ENCODE peak calls at places on chromosomes 7 and 10, in seven cellular contexts. One of them, this sample, is unnamed.

GRCh38 chr7:64433590-64433989 is 119.8 kb downstream of the ZNF736 start:
- DNase-seq in esophagus squamous epithelium: no peak
- DNase-seq in stomach: no peak
- DNase-seq in right lobe of liver: no peak
- DNase-seq in ovary: no peak
- DNase-seq in sigmoid colon: no peak
- DNase-seq in testis: peak; percentile 41
- DNase-seq in this sample: no peak

GRCh38 chr10:103833731-103834365 is 21.5 kb downstream of the SH3PXD2A start:
- DNase-seq in esophagus squamous epithelium: no peak
- DNase-seq in stomach: no peak
- DNase-seq in right lobe of liver: peak; percentile 60
- DNase-seq in ovary: peak; percentile 59
- DNase-seq in sigmoid colon: peak; percentile 87
- DNase-seq in testis: peak; percentile 74
- DNase-seq in this sample: peak; percentile 63

GRCh38 chr7:31465285-31465684 is 48.6 kb upstream of the ITPRID1 start:
- DNase-seq in esophagus squamous epithelium: no peak
- DNase-seq in stomach: no peak
- DNase-seq in right lobe of liver: no peak
- DNase-seq in ovary: no peak
- DNase-seq in sigmoid colon: no peak
- DNase-seq in testis: no peak
- DNase-seq in this sample: no peak

GRCh38 chr7:106840342-106840741 is 24.7 kb upstream of the PIK3CG start:
- DNase-seq in esophagus squamous epithelium: no peak
- DNase-seq in stomach: no peak
- DNase-seq in right lobe of liver: no peak
- DNase-seq in ovary: no peak
- DNase-seq in sigmoid colon: no peak
- DNase-seq in testis: no peak
- DNase-seq in this sample: no peak

GRCh38 chr7:45181991-45182855 is 24.6 kb downstream of the RAMP3 start:
- DNase-seq in esophagus squamous epithelium: no peak
- DNase-seq in stomach: no peak
- DNase-seq in right lobe of liver: peak; percentile 36
- DNase-seq in ovary: no peak
- DNase-seq in sigmoid colon: peak; percentile 46
- DNase-seq in testis: no peak
- DNase-seq in this sample: peak; percentile 7

GRCh38 chr7:105776986-105777910 is 99.2 kb downstream of the ATXN7L1 start:
- DNase-seq in esophagus squamous epithelium: no peak
- DNase-seq in stomach: no peak
- DNase-seq in right lobe of liver: no peak
- DNase-seq in ovary: no peak
- DNase-seq in sigmoid colon: no peak
- DNase-seq in testis: no peak
- DNase-seq in this sample: no peak

GRCh38 chr10:58618158-58618676 is 105.5 kb downstream of the BICC1 start:
- DNase-seq in esophagus squamous epithelium: no peak
- DNase-seq in stomach: no peak
- DNase-seq in right lobe of liver: no peak
- DNase-seq in ovary: peak; percentile 18
- DNase-seq in sigmoid colon: no peak
- DNase-seq in testis: no peak
- DNase-seq in this sample: no peak

GRCh38 chr7:137169282-137169698 is 174.2 kb downstream of the PTN start:
- DNase-seq in esophagus squamous epithelium: no peak
- DNase-seq in stomach: peak; percentile 28
- DNase-seq in right lobe of liver: peak; percentile 69
- DNase-seq in ovary: peak; percentile 14
- DNase-seq in sigmoid colon: peak; percentile 87
- DNase-seq in testis: peak; percentile 79
- DNase-seq in this sample: peak; percentile 59

GRCh38 chr10:50992972-50993766 is 81.1 kb upstream of the PRKG1 start:
- DNase-seq in esophagus squamous epithelium: no peak
- DNase-seq in stomach: no peak
- DNase-seq in right lobe of liver: no peak
- DNase-seq in ovary: peak; percentile 29
- DNase-seq in sigmoid colon: no peak
- DNase-seq in testis: peak; percentile 21
- DNase-seq in this sample: peak; percentile 33

GRCh38 chr7:84232653-84233052 is 38.1 kb upstream of the SEMA3A start:
- DNase-seq in esophagus squamous epithelium: no peak
- DNase-seq in stomach: no peak
- DNase-seq in right lobe of liver: no peak
- DNase-seq in ovary: no peak
- DNase-seq in sigmoid colon: no peak
- DNase-seq in testis: no peak
- DNase-seq in this sample: no peak

GRCh38 chr10:126336786-126337185 is 51.5 kb downstream of the ADAM12 start:
- DNase-seq in esophagus squamous epithelium: no peak
- DNase-seq in stomach: no peak
- DNase-seq in right lobe of liver: no peak
- DNase-seq in ovary: no peak
- DNase-seq in sigmoid colon: no peak
- DNase-seq in testis: no peak
- DNase-seq in this sample: no peak

GRCh38 chr7:12431886-12432285 is 28.2 kb upstream of the VWDE start:
- DNase-seq in esophagus squamous epithelium: no peak
- DNase-seq in stomach: peak; percentile 72
- DNase-seq in right lobe of liver: no peak
- DNase-seq in ovary: no peak
- DNase-seq in sigmoid colon: no peak
- DNase-seq in testis: no peak
- DNase-seq in this sample: no peak

GRCh38 chr10:80477813-80478212 is 23.7 kb downstream of the TSPAN14 start:
- DNase-seq in esophagus squamous epithelium: no peak
- DNase-seq in stomach: no peak
- DNase-seq in right lobe of liver: no peak
- DNase-seq in ovary: no peak
- DNase-seq in sigmoid colon: no peak
- DNase-seq in testis: no peak
- DNase-seq in this sample: no peak

GRCh38 chr10:110883924-110884323 is 12.2 kb downstream of the PDCD4 start:
- DNase-seq in esophagus squamous epithelium: no peak
- DNase-seq in stomach: no peak
- DNase-seq in right lobe of liver: no peak
- DNase-seq in ovary: no peak
- DNase-seq in sigmoid colon: no peak
- DNase-seq in testis: no peak
- DNase-seq in this sample: no peak

GRCh38 chr7:100465702-100466311 is 1.7 kb upstream of the SPACDR start:
- DNase-seq in esophagus squamous epithelium: no peak
- DNase-seq in stomach: peak; percentile 87
- DNase-seq in right lobe of liver: peak; percentile 81
- DNase-seq in ovary: peak; percentile 82
- DNase-seq in sigmoid colon: peak; percentile 92
- DNase-seq in testis: peak; percentile 89
- DNase-seq in this sample: peak; percentile 73

GRCh38 chr7:26187380-26188290 is 12.9 kb downstream of the HNRNPA2B1 start:
- DNase-seq in esophagus squamous epithelium: no peak
- DNase-seq in stomach: no peak
- DNase-seq in right lobe of liver: no peak
- DNase-seq in ovary: no peak
- DNase-seq in sigmoid colon: no peak
- DNase-seq in testis: no peak
- DNase-seq in this sample: no peak

GRCh38 chr7:43693687-43694398 is 35.5 kb downstream of the COA1 start:
- DNase-seq in esophagus squamous epithelium: no peak
- DNase-seq in stomach: no peak
- DNase-seq in right lobe of liver: no peak
- DNase-seq in ovary: no peak
- DNase-seq in sigmoid colon: no peak
- DNase-seq in testis: no peak
- DNase-seq in this sample: no peak

GRCh38 chr10:71279590-71280170 is 39.4 kb upstream of the SLC29A3 start:
- DNase-seq in esophagus squamous epithelium: no peak
- DNase-seq in stomach: no peak
- DNase-seq in right lobe of liver: no peak
- DNase-seq in ovary: no peak
- DNase-seq in sigmoid colon: no peak
- DNase-seq in testis: no peak
- DNase-seq in this sample: no peak

GRCh38 chr7:37076668-37077067 is 352.4 kb upstream of the AOAH start:
- DNase-seq in esophagus squamous epithelium: no peak
- DNase-seq in stomach: no peak
- DNase-seq in right lobe of liver: no peak
- DNase-seq in ovary: no peak
- DNase-seq in sigmoid colon: no peak
- DNase-seq in testis: no peak
- DNase-seq in this sample: no peak

GRCh38 chr7:151342811-151343210 is 1.2 kb downstream of the NUB1 start:
- DNase-seq in esophagus squamous epithelium: no peak
- DNase-seq in stomach: no peak
- DNase-seq in right lobe of liver: no peak
- DNase-seq in ovary: no peak
- DNase-seq in sigmoid colon: no peak
- DNase-seq in testis: no peak
- DNase-seq in this sample: no peak

GRCh38 chr10:102225646-102226541 is at the start of gene ELOVL3:
- DNase-seq in esophagus squamous epithelium: peak; percentile 57
- DNase-seq in stomach: peak; percentile 94
- DNase-seq in right lobe of liver: peak; percentile 90
- DNase-seq in ovary: peak; percentile 90
- DNase-seq in sigmoid colon: peak; percentile 96
- DNase-seq in testis: peak; percentile 97
- DNase-seq in this sample: peak; percentile 94

GRCh38 chr10:60798031-60798430 is 19.8 kb downstream of the CDK1 start:
- DNase-seq in esophagus squamous epithelium: no peak
- DNase-seq in stomach: no peak
- DNase-seq in right lobe of liver: no peak
- DNase-seq in ovary: no peak
- DNase-seq in sigmoid colon: no peak
- DNase-seq in testis: no peak
- DNase-seq in this sample: no peak

GRCh38 chr10:32367793-32368453 is 21.0 kb upstream of the EPC1 start:
- DNase-seq in esophagus squamous epithelium: no peak
- DNase-seq in stomach: peak; percentile 68
- DNase-seq in right lobe of liver: peak; percentile 76
- DNase-seq in ovary: peak; percentile 67
- DNase-seq in sigmoid colon: peak; percentile 83
- DNase-seq in testis: peak; percentile 74
- DNase-seq in this sample: peak; percentile 66

GRCh38 chr10:113550365-113550764 is 2.5 kb upstream of the HABP2 start:
- DNase-seq in esophagus squamous epithelium: no peak
- DNase-seq in stomach: no peak
- DNase-seq in right lobe of liver: no peak
- DNase-seq in ovary: no peak
- DNase-seq in sigmoid colon: no peak
- DNase-seq in testis: no peak
- DNase-seq in this sample: no peak

GRCh38 chr7:111477462-111478225 is 84.6 kb downstream of the IMMP2L start:
- DNase-seq in esophagus squamous epithelium: no peak
- DNase-seq in stomach: no peak
- DNase-seq in right lobe of liver: no peak
- DNase-seq in ovary: no peak
- DNase-seq in sigmoid colon: no peak
- DNase-seq in testis: no peak
- DNase-seq in this sample: no peak

GRCh38 chr10:79159785-79160184 is 91.0 kb downstream of the ZMIZ1 start:
- DNase-seq in esophagus squamous epithelium: no peak
- DNase-seq in stomach: no peak
- DNase-seq in right lobe of liver: no peak
- DNase-seq in ovary: no peak
- DNase-seq in sigmoid colon: peak; percentile 92
- DNase-seq in testis: peak; percentile 50
- DNase-seq in this sample: peak; percentile 76
- H3K27ac ChIP-seq in esophagus squamous epithelium: peak overlapping the region; percentile 59
- H3K27ac ChIP-seq in stomach: peak overlapping the region; percentile 91
- H3K27ac ChIP-seq in right lobe of liver: no peak overlapping the region
- H3K27ac ChIP-seq in ovary: peak overlapping the region; percentile 62
- H3K27ac ChIP-seq in sigmoid colon: peak overlapping the region; percentile 85
- H3K27ac ChIP-seq in testis: peak overlapping the region; percentile 24
- H3K27ac ChIP-seq in this sample: peak overlapping the region; percentile 93

GRCh38 chr7:112665709-112666108 is 124.5 kb downstream of the TMEM168 start:
- DNase-seq in esophagus squamous epithelium: no peak
- DNase-seq in stomach: no peak
- DNase-seq in right lobe of liver: no peak
- DNase-seq in ovary: no peak
- DNase-seq in sigmoid colon: no peak
- DNase-seq in testis: peak; percentile 23
- DNase-seq in this sample: no peak
- TF ChIP-seq CTCF in esophagus squamous epithelium: no peak
- TF ChIP-seq CTCF in stomach: no peak
- TF ChIP-seq CTCF in right lobe of liver: peak; percentile 33
- TF ChIP-seq CTCF in ovary: no peak
- TF ChIP-seq CTCF in sigmoid colon: no peak
- TF ChIP-seq CTCF in testis: no peak
- TF ChIP-seq CTCF in this sample: no peak

GRCh38 chr7:2232766-2233520 is at the start of gene MAD1L1:
- DNase-seq in esophagus squamous epithelium: peak; percentile 39
- DNase-seq in stomach: peak; percentile 91
- DNase-seq in right lobe of liver: peak; percentile 91
- DNase-seq in ovary: peak; percentile 93
- DNase-seq in sigmoid colon: peak; percentile 95
- DNase-seq in testis: peak; percentile 93
- DNase-seq in this sample: peak; percentile 88
- TF ChIP-seq POLR2A in esophagus squamous epithelium: no peak
- TF ChIP-seq POLR2A in stomach: no peak
- TF ChIP-seq POLR2A in right lobe of liver: peak; percentile 23
- TF ChIP-seq POLR2A in ovary: no peak
- TF ChIP-seq POLR2A in sigmoid colon: no peak
- TF ChIP-seq POLR2A in testis: no peak
- TF ChIP-seq POLR2A in this sample: peak; percentile 25

GRCh38 chr7:22561895-22562593 is 62.1 kb upstream of the STEAP1B start:
- DNase-seq in esophagus squamous epithelium: no peak
- DNase-seq in stomach: no peak
- DNase-seq in right lobe of liver: no peak
- DNase-seq in ovary: no peak
- DNase-seq in sigmoid colon: no peak
- DNase-seq in testis: no peak
- DNase-seq in this sample: no peak

GRCh38 chr7:22559829-22560489 is 60.0 kb upstream of the STEAP1B start:
- DNase-seq in esophagus squamous epithelium: no peak
- DNase-seq in stomach: peak; percentile 63
- DNase-seq in right lobe of liver: peak; percentile 71
- DNase-seq in ovary: peak; percentile 70
- DNase-seq in sigmoid colon: peak; percentile 84
- DNase-seq in testis: peak; percentile 86
- DNase-seq in this sample: peak; percentile 71

GRCh38 chr7:22563115-22563514 is 63.1 kb upstream of the STEAP1B start:
- DNase-seq in esophagus squamous epithelium: no peak
- DNase-seq in stomach: no peak
- DNase-seq in right lobe of liver: no peak
- DNase-seq in ovary: no peak
- DNase-seq in sigmoid colon: no peak
- DNase-seq in testis: no peak
- DNase-seq in this sample: no peak

GRCh38 chr7:22563621-22564241 is 63.7 kb upstream of the STEAP1B start:
- DNase-seq in esophagus squamous epithelium: no peak
- DNase-seq in stomach: no peak
- DNase-seq in right lobe of liver: no peak
- DNase-seq in ovary: no peak
- DNase-seq in sigmoid colon: no peak
- DNase-seq in testis: no peak
- DNase-seq in this sample: no peak

DNA sequence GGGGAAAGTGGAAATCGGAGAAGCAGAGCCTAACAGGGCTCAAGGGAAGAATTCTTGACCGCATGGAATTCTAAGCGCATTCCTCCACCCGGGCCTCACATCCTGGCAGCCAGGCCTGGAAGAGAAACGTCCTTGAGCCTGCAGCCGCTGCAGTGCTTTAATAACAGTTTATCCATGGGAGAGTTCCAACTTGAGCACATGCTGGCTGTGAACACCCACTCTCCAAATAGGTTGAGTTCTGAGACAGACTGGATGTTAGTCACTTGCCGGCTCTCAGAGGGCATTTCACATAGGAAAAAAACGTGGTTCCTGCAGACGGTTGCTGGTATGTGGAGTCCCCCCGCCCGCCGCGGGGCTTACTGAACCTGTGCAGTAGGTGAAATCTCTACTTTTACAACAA is 61.4 kb upstream of the STEAP1B start:
- DNase-seq in esophagus squamous epithelium: no peak
- DNase-seq in stomach: no peak
- DNase-seq in right lobe of liver: no peak
- DNase-seq in ovary: peak; percentile 79
- DNase-seq in sigmoid colon: peak; percentile 91
- DNase-seq in testis: peak; percentile 89
- DNase-seq in this sample: peak; percentile 74
- H3K27ac ChIP-seq in esophagus squamous epithelium: no peak overlapping the region
- H3K27ac ChIP-seq in stomach: peak overlapping the region; percentile 66
- H3K27ac ChIP-seq in right lobe of liver: no peak overlapping the region
- H3K27ac ChIP-seq in ovary: no peak overlapping the region
- H3K27ac ChIP-seq in sigmoid colon: peak overlapping the region; percentile 44
- H3K27ac ChIP-seq in testis: no peak overlapping the region
- H3K27ac ChIP-seq in this sample: peak overlapping the region; percentile 18